ENCODE peak calls at places on chromosomes 12 and 14, in eight cellular contexts. One of them, this sample, is unnamed. For H3K9me3, the result is how much of the 10 kb centered on the place peaks cover.

GRCh38 chr12:114826233-114826632 is 142.3 kb upstream of the TBX3 start:
- DNase-seq in CD4-positive, CD25-positive, alpha-beta regulatory T cell: no peak
- DNase-seq in right cardiac atrium: no peak
- DNase-seq in endothelial cell of umbilical vein: no peak
- DNase-seq in tibial nerve: no peak
- DNase-seq in CD8-positive, alpha-beta T cell: no peak
- DNase-seq in stomach: no peak
- DNase-seq in uterus: no peak
- DNase-seq in this sample: no peak

GRCh38 chr12:32970465-32971110 is 74.0 kb upstream of the PKP2 start:
- DNase-seq in right cardiac atrium: no peak
- DNase-seq in uterus: no peak
- DNase-seq in stomach: no peak
- DNase-seq in tibial nerve: no peak
- DNase-seq in CD4-positive, CD25-positive, alpha-beta regulatory T cell: no peak
- DNase-seq in CD8-positive, alpha-beta T cell: no peak
- DNase-seq in endothelial cell of umbilical vein: no peak
- DNase-seq in this sample: no peak

GRCh38 chr12:47721431-47721973 is 3.8 kb downstream of the ENDOU start:
- DNase-seq in CD4-positive, CD25-positive, alpha-beta regulatory T cell: no peak
- DNase-seq in stomach: no peak
- DNase-seq in uterus: no peak
- DNase-seq in right cardiac atrium: no peak
- DNase-seq in CD8-positive, alpha-beta T cell: no peak
- DNase-seq in endothelial cell of umbilical vein: no peak
- DNase-seq in tibial nerve: no peak
- DNase-seq in this sample: no peak

GRCh38 chr14:89276424-89276975 is 140.5 kb downstream of the FOXN3 start:
- DNase-seq in endothelial cell of umbilical vein: no peak
- DNase-seq in stomach: no peak
- DNase-seq in uterus: no peak
- DNase-seq in CD8-positive, alpha-beta T cell: no peak
- DNase-seq in CD4-positive, CD25-positive, alpha-beta regulatory T cell: no peak
- DNase-seq in tibial nerve: no peak
- DNase-seq in right cardiac atrium: no peak
- DNase-seq in this sample: no peak

GRCh38 chr12:55142896-55143870 is 17.0 kb downstream of the OR9K2 start:
- DNase-seq in stomach: peak
- DNase-seq in CD8-positive, alpha-beta T cell: peak
- DNase-seq in CD4-positive, CD25-positive, alpha-beta regulatory T cell: peak
- DNase-seq in uterus: no peak
- DNase-seq in endothelial cell of umbilical vein: peak
- DNase-seq in tibial nerve: peak
- DNase-seq in right cardiac atrium: peak
- DNase-seq in this sample: peak

GRCh38 chr14:89445252-89445973 is 28.4 kb upstream of the FOXN3 start:
- DNase-seq in endothelial cell of umbilical vein: no peak
- DNase-seq in uterus: no peak
- DNase-seq in stomach: no peak
- DNase-seq in tibial nerve: no peak
- DNase-seq in CD8-positive, alpha-beta T cell: no peak
- DNase-seq in right cardiac atrium: no peak
- DNase-seq in CD4-positive, CD25-positive, alpha-beta regulatory T cell: no peak
- DNase-seq in this sample: no peak

GRCh38 chr12:130147875-130148596 is 14.2 kb upstream of the FZD10 start:
- DNase-seq in stomach: no peak
- DNase-seq in uterus: no peak
- DNase-seq in CD4-positive, CD25-positive, alpha-beta regulatory T cell: no peak
- DNase-seq in endothelial cell of umbilical vein: no peak
- DNase-seq in tibial nerve: no peak
- DNase-seq in CD8-positive, alpha-beta T cell: no peak
- DNase-seq in right cardiac atrium: peak
- DNase-seq in this sample: no peak

GRCh38 chr14:51224551-51224950 is 15.5 kb upstream of the TMX1 start:
- DNase-seq in endothelial cell of umbilical vein: no peak
- DNase-seq in stomach: no peak
- DNase-seq in right cardiac atrium: no peak
- DNase-seq in uterus: no peak
- DNase-seq in tibial nerve: no peak
- DNase-seq in CD8-positive, alpha-beta T cell: no peak
- DNase-seq in CD4-positive, CD25-positive, alpha-beta regulatory T cell: no peak
- DNase-seq in this sample: no peak

GRCh38 chr12:109113661-109114321 is 2.6 kb upstream of the ACACB start:
- DNase-seq in right cardiac atrium: no peak
- DNase-seq in stomach: no peak
- DNase-seq in CD4-positive, CD25-positive, alpha-beta regulatory T cell: no peak
- DNase-seq in endothelial cell of umbilical vein: no peak
- DNase-seq in tibial nerve: no peak
- DNase-seq in uterus: no peak
- DNase-seq in CD8-positive, alpha-beta T cell: no peak
- DNase-seq in this sample: no peak

GRCh38 chr14:93054876-93055275 is 60.8 kb downstream of the ITPK1 start:
- DNase-seq in CD4-positive, CD25-positive, alpha-beta regulatory T cell: no peak
- DNase-seq in uterus: no peak
- DNase-seq in right cardiac atrium: peak
- DNase-seq in tibial nerve: no peak
- DNase-seq in stomach: no peak
- DNase-seq in endothelial cell of umbilical vein: no peak
- DNase-seq in CD8-positive, alpha-beta T cell: no peak
- DNase-seq in this sample: no peak

GRCh38 chr12:27866382-27867101 is 86.5 kb upstream of the MANSC4 start:
- DNase-seq in uterus: no peak
- DNase-seq in tibial nerve: no peak
- DNase-seq in endothelial cell of umbilical vein: no peak
- DNase-seq in CD8-positive, alpha-beta T cell: no peak
- DNase-seq in stomach: no peak
- DNase-seq in right cardiac atrium: no peak
- DNase-seq in CD4-positive, CD25-positive, alpha-beta regulatory T cell: no peak
- DNase-seq in this sample: no peak

GRCh38 chr12:44317651-44318126 is 481.8 kb downstream of the TMEM117 start:
- DNase-seq in CD4-positive, CD25-positive, alpha-beta regulatory T cell: no peak
- DNase-seq in CD8-positive, alpha-beta T cell: no peak
- DNase-seq in right cardiac atrium: no peak
- DNase-seq in endothelial cell of umbilical vein: peak
- DNase-seq in tibial nerve: no peak
- DNase-seq in stomach: no peak
- DNase-seq in uterus: no peak
- DNase-seq in this sample: peak

GRCh38 chr12:102964872-102965271 is 7.4 kb downstream of the ASCL1 start:
- DNase-seq in endothelial cell of umbilical vein: no peak
- DNase-seq in uterus: no peak
- DNase-seq in stomach: peak
- DNase-seq in tibial nerve: no peak
- DNase-seq in CD8-positive, alpha-beta T cell: no peak
- DNase-seq in CD4-positive, CD25-positive, alpha-beta regulatory T cell: peak
- DNase-seq in right cardiac atrium: no peak
- DNase-seq in this sample: no peak

GRCh38 chr12:85155791-85156190 is 119.6 kb downstream of the LRRIQ1 start:
- DNase-seq in uterus: no peak
- DNase-seq in endothelial cell of umbilical vein: peak
- DNase-seq in tibial nerve: no peak
- DNase-seq in right cardiac atrium: no peak
- DNase-seq in stomach: no peak
- DNase-seq in CD4-positive, CD25-positive, alpha-beta regulatory T cell: no peak
- DNase-seq in CD8-positive, alpha-beta T cell: no peak
- DNase-seq in this sample: no peak

GRCh38 chr12:94255428-94255827 is 107.1 kb downstream of the PLXNC1 start:
- DNase-seq in endothelial cell of umbilical vein: no peak
- DNase-seq in tibial nerve: no peak
- DNase-seq in right cardiac atrium: no peak
- DNase-seq in CD4-positive, CD25-positive, alpha-beta regulatory T cell: no peak
- DNase-seq in uterus: no peak
- DNase-seq in stomach: no peak
- DNase-seq in CD8-positive, alpha-beta T cell: no peak
- DNase-seq in this sample: no peak

GRCh38 chr12:30977537-30978349 is 51.2 kb downstream of the TSPAN11 start:
- DNase-seq in uterus: no peak
- DNase-seq in tibial nerve: no peak
- DNase-seq in CD4-positive, CD25-positive, alpha-beta regulatory T cell: no peak
- DNase-seq in right cardiac atrium: no peak
- DNase-seq in endothelial cell of umbilical vein: no peak
- DNase-seq in stomach: no peak
- DNase-seq in CD8-positive, alpha-beta T cell: no peak
- DNase-seq in this sample: no peak
- H3K27ac ChIP-seq in uterus: no peak
- H3K27ac ChIP-seq in tibial nerve: peak
- H3K27ac ChIP-seq in CD4-positive, CD25-positive, alpha-beta regulatory T cell: no peak
- H3K27ac ChIP-seq in right cardiac atrium: no peak
- H3K27ac ChIP-seq in endothelial cell of umbilical vein: no peak
- H3K27ac ChIP-seq in stomach: no peak
- H3K27ac ChIP-seq in CD8-positive, alpha-beta T cell: no peak
- H3K27ac ChIP-seq in this sample: no peak

DNA sequence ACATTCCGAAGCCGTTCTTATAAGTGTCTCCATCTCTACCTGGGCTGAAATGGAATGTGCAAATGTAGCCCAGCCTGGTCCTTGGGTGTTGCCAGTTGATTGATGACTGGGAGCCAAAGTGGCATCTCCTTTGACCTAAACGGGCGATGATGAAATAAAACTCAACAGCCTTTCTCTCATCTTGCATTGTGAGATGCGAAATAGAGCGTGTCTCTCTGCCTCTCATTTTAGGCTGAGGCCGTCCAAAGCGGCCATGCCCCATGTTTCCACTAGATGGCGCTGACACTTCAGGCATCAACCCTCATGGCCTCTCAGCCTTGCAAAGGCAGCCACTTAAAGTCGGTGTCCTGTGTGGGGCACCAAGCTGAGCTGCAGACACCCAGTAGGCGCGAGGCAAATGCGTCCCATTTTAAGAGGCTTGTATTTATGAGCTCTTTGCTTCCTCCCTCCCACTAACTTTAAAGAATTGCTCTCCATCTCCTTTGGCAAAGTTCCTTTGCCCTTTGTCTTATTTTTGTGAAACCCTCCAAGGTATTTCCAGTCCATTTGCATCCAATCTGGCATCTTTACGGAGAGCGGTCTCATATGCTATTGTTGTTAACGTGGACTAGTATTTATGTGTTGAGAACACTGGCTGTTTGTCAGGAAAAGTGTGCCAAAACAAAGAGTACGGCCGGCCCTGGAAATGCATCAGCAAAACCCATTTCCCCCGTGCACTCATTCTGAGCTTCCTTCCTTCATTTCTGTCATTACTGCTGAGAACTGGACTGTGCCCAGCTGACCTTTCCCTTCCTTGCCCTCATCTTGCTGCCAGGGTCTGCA is 25.0 kb downstream of the GPRC5A start:
- DNase-seq in tibial nerve: peak
- DNase-seq in stomach: peak
- DNase-seq in CD4-positive, CD25-positive, alpha-beta regulatory T cell: peak
- DNase-seq in endothelial cell of umbilical vein: peak
- DNase-seq in CD8-positive, alpha-beta T cell: peak
- DNase-seq in uterus: peak
- DNase-seq in right cardiac atrium: peak
- DNase-seq in this sample: peak
- H3K4me3 ChIP-seq in tibial nerve: peak
- H3K4me3 ChIP-seq in stomach: no peak
- H3K4me3 ChIP-seq in CD4-positive, CD25-positive, alpha-beta regulatory T cell: peak
- H3K4me3 ChIP-seq in endothelial cell of umbilical vein: no peak
- H3K4me3 ChIP-seq in CD8-positive, alpha-beta T cell: no peak
- H3K4me3 ChIP-seq in uterus: no peak
- H3K4me3 ChIP-seq in right cardiac atrium: no peak
- H3K4me3 ChIP-seq in this sample: no peak

DNA sequence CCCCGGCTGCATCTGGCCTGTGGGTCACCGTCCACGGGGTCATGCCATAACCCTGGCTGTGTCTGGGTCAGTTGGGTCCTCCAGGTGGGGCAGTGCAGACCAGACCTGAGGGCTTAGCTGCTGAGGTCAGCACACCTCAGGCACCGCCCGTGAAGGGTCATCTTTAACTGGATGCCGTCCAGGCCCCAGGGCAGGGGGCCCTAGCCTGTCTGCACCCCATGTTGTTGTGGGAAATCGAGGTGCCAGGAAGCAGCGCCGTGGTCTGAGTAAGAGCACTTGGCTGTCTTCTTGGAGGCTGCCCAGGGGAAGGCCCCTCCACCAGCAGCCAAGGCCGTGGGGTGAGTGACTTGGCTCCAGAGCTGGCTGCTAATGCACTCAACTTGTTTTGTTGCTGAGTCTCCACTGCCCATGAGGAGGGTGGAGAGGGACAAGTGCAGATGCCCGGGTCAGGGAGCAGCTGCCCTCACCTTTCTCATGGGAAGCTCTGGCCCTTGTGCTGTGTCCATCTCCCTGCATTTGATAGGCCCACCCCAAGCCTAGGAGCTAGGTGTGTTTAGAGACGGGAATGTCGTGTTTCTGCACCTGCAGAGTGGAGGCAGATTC is 317.2 kb downstream of the TMEM121 start:
- DNase-seq in stomach: no peak
- DNase-seq in CD8-positive, alpha-beta T cell: no peak
- DNase-seq in uterus: no peak
- DNase-seq in endothelial cell of umbilical vein: no peak
- DNase-seq in tibial nerve: no peak
- DNase-seq in CD4-positive, CD25-positive, alpha-beta regulatory T cell: no peak
- DNase-seq in right cardiac atrium: no peak
- DNase-seq in this sample: no peak
- H3K9me3 ChIP-seq in stomach: under half
- H3K9me3 ChIP-seq in CD8-positive, alpha-beta T cell: under half
- H3K9me3 ChIP-seq in uterus: under half
- H3K9me3 ChIP-seq in endothelial cell of umbilical vein: under half
- H3K9me3 ChIP-seq in tibial nerve: under half
- H3K9me3 ChIP-seq in CD4-positive, CD25-positive, alpha-beta regulatory T cell: under half
- H3K9me3 ChIP-seq in right cardiac atrium: under half
- H3K9me3 ChIP-seq in this sample: under half

DNA sequence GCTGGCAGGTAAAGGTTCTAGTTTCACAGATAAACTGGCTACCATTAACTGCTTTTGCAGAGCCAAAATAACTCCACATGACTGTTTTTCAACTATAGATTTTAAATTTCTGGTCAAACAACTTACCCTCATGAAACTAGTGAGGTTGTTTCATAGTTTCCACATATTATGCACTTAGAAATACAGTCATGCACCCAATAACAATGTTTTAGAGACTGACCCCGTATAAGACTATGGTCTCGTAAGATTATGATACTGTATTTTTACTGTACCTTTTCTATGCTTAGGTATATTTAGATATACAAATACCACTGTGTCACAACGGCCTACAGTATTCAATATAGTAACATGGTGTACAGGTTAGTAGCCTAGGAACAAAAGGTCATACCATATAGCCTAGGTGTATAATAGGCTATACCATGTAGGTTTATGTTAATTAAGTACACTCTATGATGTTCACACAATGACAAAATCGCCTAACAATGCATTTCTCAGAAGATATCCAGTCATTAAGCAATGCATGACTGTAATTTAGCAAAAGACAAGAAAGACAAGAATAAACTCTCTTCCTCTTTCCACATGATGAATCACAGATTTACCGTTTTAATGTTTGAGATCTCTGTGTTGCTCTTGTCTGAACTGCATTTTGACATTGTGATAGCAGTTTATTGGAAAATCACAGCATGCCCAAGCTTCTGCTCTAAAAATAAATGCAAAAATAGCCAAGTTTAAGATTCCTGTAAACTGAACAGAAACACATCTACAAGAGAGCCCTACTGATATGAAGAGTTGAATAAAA is 17.1 kb downstream of the DICER1 start:
- DNase-seq in tibial nerve: no peak
- DNase-seq in stomach: no peak
- DNase-seq in right cardiac atrium: no peak
- DNase-seq in CD8-positive, alpha-beta T cell: no peak
- DNase-seq in uterus: no peak
- DNase-seq in CD4-positive, CD25-positive, alpha-beta regulatory T cell: no peak
- DNase-seq in endothelial cell of umbilical vein: no peak
- DNase-seq in this sample: no peak
- H3K27ac ChIP-seq in tibial nerve: peak
- H3K27ac ChIP-seq in stomach: peak
- H3K27ac ChIP-seq in right cardiac atrium: no peak
- H3K27ac ChIP-seq in CD8-positive, alpha-beta T cell: no peak
- H3K27ac ChIP-seq in uterus: no peak
- H3K27ac ChIP-seq in CD4-positive, CD25-positive, alpha-beta regulatory T cell: no peak
- H3K27ac ChIP-seq in endothelial cell of umbilical vein: no peak
- H3K27ac ChIP-seq in this sample: no peak